ENCODE peak calls at places on chromosomes 2 and 18, in four cellular contexts. I is HCT116, S is astrocyte of the cerebellum, D is NT2/D1. Q is an unnamed sample.

GRCh38 chr2:133993160-133993559 is 260.7 kb upstream of the MGAT5 start:
- DNase-seq in I (no peak), D (no peak), S (no peak), Q (no peak)

GRCh38 chr18:76953186-76953982 is 131.0 kb downstream of the ZNF236 start:
- DNase-seq in D (no peak), I (no peak), S (peak), Q (no peak)

GRCh38 chr2:74892609-74893008 is 58.7 kb downstream of the HK2 start:
- DNase-seq in D (no peak), S (no peak), I (no peak), Q (no peak)

GRCh38 chr18:48418000-48418399 is 8.8 kb upstream of the ZBTB7C start:
- DNase-seq in D (no peak), I (no peak), S (no peak), Q (no peak)

GRCh38 chr2:191041418-191042161 is 27.6 kb upstream of the STAT1 start:
- DNase-seq in D (peak), I (peak), S (no peak), Q (no peak)

GRCh38 chr2:10844083-10844482 is 31.5 kb upstream of the PDIA6 start:
- DNase-seq in S (no peak), D (peak), I (no peak), Q (no peak)

GRCh38 chr2:28752608-28752984 is 966 bp downstream of the PPP1CB start:
- DNase-seq in I (no peak), D (no peak), S (no peak), Q (no peak)

GRCh38 chr2:173654146-173654895 is 299.6 kb downstream of the CDCA7 start:
- DNase-seq in D (no peak), I (no peak), S (no peak), Q (no peak)

GRCh38 chr2:176473851-176474250 is 204.6 kb downstream of the MTX2 start:
- DNase-seq in S (no peak), I (no peak), D (no peak), Q (no peak)

GRCh38 chr2:67938053-67938452 is 124.8 kb downstream of the C1D start:
- DNase-seq in S (no peak), D (no peak), I (no peak), Q (no peak)

GRCh38 chr2:71499691-71500090 is 46.3 kb downstream of the DYSF start:
- DNase-seq in S (no peak), I (no peak), D (no peak), Q (no peak)

GRCh38 chr2:54984476-54984875 is 65.8 kb downstream of the RTN4 start:
- DNase-seq in D (no peak), S (no peak), I (no peak), Q (no peak)

GRCh38 chr2:161427413-161428239 is 11.5 kb downstream of the TBR1 start:
- DNase-seq in S (no peak), D (no peak), I (no peak), Q (no peak)

GRCh38 chr2:229416116-229416694 is 145.1 kb upstream of the PID1 start:
- DNase-seq in I (no peak), S (peak), D (no peak), Q (peak)

GRCh38 chr2:43268066-43268971 is 41.9 kb upstream of the ZFP36L2 start:
- DNase-seq in S (no peak), I (no peak), D (no peak), Q (no peak)
- H3K4me3 ChIP-seq in S (no peak), I (no peak), D (no peak), Q (no peak)

DNA sequence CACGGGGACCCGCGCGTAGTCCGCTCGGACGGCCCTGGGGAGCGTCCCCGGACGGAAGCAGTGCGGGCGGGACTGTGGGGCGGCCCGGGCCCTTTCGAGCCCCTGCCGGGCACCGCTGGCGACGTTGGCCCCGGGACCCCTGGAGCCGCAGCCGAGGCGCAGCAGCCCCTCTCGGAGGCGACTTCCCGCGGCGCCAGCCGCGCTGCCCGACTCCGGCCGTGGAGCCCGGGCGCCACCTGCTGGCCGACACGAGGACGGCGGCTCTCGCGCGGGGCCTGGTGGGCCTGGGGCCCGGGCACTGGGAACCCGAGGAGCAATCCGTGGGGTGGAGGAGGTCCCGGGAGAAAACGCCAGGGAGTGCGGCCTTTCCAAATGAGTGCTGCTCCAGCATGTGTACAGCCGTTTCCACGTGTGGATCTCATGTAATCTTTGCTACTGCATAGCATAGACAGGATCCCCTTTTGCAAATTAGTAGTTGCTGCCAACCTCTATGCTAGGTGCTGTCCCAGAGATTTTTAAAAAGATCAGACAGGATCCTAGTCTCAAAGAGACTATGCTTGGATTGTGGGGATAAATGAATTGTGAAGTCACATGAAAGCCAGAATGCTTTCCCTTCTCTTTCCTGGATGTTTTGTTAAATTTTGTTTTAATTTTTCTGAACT is 4.0 kb downstream of the ID2 start:
- DNase-seq in D (peak), I (peak), S (no peak), Q (no peak)
- H3K4me3 ChIP-seq in D (peak), I (peak), S (peak), Q (peak)

GRCh38 chr2:153291718-153292117 is 186.8 kb downstream of the RPRM start:
- DNase-seq in I (no peak), D (no peak), S (no peak), Q (no peak)

DNA sequence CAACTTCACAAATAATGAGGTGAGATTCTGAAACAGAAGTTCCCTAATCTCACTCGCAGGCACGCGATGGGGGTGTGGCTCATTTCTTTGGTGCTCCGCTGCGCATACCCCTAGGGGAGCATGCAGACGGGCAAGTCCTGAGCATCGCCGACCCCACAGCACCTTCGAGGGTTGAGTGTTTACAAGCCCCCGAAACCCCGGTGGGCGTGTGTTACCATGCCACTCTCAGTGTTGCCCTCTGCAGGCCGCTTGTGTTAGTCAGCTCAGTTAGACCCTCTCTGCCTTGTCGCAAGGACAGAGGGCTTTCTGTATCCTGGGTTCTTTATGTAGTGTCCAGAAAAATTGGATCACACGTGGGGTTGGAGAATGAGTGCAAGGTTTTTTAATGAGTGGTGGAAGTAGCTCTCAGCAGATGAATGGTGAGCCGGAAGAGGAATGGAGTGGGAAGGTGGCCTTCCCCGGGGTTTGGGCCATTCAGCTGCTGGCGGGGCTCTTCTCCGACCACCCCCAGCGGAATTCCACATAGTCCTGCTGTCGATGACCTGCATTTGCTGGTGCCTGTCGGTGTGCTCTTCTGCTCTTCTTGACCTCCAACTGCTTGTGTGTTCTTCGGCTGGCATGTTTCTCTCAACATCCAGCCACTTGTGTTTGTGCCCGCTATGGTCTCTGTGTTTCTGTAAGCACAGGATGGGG is 191.3 kb downstream of the RPRM start:
- DNase-seq in I (peak), S (no peak), D (peak), Q (no peak)
- H3K4me3 ChIP-seq in I (peak), S (peak), D (no peak), Q (no peak)

GRCh38 chr18:42296192-42296591 is 341.2 kb downstream of the PIK3C3 start:
- DNase-seq in D (no peak), I (no peak), S (peak), Q (no peak)

GRCh38 chr18:42296723-42297122 is 341.7 kb downstream of the PIK3C3 start:
- DNase-seq in S (peak), I (no peak), D (no peak), Q (no peak)

DNA sequence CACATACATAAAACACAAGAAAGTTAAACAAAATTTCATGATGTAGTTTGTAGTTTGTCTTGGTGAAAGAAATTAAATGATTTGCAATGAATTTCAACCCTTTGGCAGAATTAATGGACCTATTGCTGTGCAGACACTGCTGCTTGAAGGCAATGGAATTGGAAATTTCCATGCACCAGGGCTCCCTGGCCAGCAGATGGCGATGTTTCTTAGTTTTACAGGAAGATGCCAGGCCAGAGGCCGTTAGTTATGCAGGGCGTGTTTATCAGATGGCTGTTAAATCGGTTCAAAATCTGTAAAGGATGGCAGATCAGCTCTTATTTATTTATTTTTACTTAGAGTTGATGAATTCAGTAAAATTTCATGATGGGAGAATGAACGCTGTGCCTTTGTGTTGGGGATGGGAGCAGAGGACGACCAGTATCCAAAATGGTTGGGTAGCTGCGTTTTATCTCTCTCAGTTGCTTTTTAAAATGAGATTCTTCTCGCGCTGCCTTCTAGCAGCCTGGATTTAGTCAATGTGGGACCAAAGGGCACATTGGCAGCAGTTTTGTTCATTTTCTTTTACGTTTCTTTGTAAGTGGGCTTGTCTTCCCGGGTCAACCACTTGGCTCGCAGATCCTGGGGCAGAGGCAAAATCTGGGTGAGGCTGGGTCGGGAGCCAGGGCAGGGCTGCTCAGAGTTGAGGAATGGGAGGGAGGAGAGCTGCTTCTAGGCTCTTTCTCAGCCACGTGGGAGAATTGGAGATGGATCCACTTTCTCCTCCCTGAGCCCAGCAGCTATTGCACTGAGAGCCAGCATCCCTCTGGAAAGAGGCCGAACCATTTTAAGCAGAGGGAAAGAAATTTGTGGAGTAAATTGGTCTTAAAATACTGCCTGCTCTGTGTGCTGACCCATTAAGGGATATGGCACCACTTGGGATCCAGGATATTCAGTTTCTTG is 344.0 kb downstream of the PIK3C3 start:
- DNase-seq in D (peak), I (peak), S (peak), Q (peak)
- H3K4me3 ChIP-seq in D (no peak), I (no peak), S (no peak), Q (no peak)

GRCh38 chr2:222295368-222296041 is 3.3 kb downstream of the PAX3 start:
- DNase-seq in I (no peak), S (no peak), D (no peak), Q (no peak)
- H3K4me3 ChIP-seq in I (no peak), S (peak), D (no peak), Q (peak)

DNA sequence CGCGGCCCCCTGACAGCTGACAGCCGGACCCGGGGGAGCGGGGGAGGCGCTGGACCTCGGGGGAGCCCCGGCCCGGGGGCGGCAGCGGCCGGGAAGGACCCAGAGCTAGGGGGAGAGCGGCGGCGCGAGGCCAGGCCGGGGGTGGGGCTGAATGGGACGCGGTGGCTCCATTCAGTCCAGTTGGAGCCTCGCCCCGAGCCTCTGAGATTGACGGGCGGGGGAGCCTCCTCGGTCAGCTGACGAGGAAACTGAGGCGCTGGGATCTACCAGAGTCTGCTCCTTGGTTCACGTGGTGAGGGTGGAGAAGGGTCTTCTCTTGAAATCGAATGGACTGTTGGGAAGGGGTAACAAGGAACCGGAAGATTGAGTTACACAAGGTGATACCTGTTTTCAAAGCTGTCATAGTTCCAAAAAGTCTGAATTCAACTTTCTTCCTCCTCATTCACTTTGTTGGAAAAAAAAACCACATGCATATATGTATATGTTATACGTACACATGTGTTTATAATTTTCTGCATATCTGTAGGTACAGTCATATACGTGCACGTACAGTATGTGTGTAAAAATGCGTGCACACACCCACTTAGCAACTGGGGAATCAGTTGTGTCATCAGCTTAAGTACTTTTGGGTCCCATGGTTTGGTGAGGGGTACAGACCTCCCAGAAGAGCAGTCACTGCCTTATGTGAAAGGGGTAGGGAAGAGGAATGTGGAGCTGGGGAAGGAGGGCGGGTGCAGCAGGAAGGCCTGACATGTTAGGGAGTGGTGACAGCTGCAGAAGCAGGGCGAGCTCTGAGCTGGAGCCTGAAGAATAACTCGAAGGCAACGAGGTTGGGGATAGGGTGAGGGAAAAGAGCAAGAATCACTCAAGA is 628 bp downstream of the PPP1R7 start:
- DNase-seq in D (no peak), I (no peak), S (no peak), Q (no peak)
- H3K4me3 ChIP-seq in D (peak), I (peak), S (peak), Q (peak)

DNA sequence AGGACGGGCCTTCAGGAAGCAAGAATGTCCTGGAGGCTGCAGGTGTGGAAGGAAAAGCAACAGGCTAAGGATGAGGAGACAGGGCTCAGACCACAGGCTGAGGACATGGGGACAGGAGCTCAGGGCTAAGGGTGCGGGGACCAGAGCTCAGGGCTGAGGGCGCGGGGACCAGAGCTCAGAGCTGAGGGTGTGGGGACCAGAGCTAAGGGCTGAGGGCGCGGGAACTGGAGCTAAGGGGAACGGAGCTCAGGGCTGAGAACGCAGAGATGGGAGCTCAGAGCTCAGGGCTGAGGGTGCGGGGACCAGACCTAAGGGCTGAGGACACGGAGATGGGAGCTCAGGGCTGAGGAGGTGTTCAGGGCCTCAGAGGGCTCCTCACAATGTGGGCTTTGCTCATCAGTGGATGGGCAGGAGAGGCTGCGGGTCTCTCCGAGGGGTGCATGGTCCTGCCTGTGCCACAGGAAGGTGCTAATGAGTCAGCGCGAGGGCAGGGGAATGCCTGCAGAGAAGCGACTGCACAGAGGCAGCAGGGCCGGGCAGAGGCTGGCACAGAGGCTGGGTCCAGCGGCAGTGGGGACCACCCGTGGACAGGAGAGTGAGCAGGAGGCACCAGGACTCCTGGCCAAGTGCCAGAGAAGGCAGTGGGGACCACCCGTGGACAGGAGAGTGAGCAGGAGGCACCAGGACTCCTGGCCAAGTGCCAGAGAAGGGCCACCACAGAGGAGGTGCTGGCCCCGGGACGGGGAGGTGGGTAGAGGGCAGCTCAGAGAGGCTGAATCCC is 271.7 kb downstream of the TWIST2 start:
- DNase-seq in D (no peak), I (no peak), S (no peak), Q (no peak)
- H3K4me3 ChIP-seq in D (no peak), I (no peak), S (no peak), Q (no peak)

GRCh38 chr2:128640166-128640846 is 321.6 kb upstream of the HS6ST1 start:
- DNase-seq in D (no peak), I (no peak), S (no peak), Q (no peak)

GRCh38 chr2:128637481-128638155 is 318.9 kb upstream of the HS6ST1 start:
- DNase-seq in I (no peak), D (no peak), S (no peak), Q (no peak)

GRCh38 chr2:128639693-128640092 is 321.0 kb upstream of the HS6ST1 start:
- DNase-seq in I (no peak), S (no peak), D (no peak), Q (no peak)

GRCh38 chr2:128638311-128638710 is 319.6 kb upstream of the HS6ST1 start:
- DNase-seq in D (peak), S (no peak), I (no peak), Q (no peak)

DNA sequence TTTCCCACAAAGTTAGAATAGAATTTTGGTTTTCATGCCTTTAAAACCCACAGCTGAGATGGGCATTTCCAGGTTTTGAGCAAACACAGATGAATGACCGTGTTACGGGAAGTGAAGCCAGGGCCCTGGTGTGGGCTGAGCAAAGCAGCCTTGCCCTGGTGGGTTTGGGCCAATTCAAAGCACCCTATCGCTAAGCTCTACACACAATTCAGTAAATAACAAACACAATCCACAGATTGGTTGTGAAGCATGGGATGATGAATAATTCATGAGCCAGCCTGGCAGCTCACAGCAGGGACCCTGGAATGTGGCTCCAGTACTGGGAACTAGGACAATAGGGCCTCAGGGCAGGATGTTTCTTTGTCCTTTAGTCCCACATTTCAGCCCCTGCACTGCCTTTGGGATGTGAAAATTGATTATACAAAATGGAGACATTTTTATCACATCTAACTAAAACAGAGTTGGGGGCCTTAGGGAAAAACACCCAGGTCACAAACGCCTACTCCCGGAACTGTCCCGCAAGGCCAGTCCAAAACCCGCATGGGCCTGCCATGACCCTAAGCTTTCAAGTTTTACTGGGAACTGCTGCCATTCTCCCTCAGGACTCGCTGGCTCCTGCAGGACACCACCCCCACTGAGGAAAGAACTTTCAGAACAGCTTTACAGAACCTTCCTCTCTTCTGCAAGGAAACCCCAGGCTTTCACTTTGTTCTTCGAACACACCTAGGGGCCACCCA is 320.2 kb upstream of the HS6ST1 start:
- DNase-seq in I (no peak), S (peak), D (peak), Q (no peak)
- H3K4me3 ChIP-seq in I (no peak), S (no peak), D (no peak), Q (no peak)

Q was measured in BJ.